ENCODE peak calls at places on chromosomes 12 and 14, in seven cellular contexts. N, H, B, I, E, L and Q are unnamed samples.

GRCh38 chr12:30988086-30988485 is 61.5 kb downstream of the TSPAN11 start:
- DNase-seq in N (no peak), H (no peak), B (no peak), I (no peak), E (no peak), L (no peak), Q (no peak)

GRCh38 chr12:109098142-109098652 is 800 bp downstream of the UNG start:
- DNase-seq in N (no peak), H (no peak), B (no peak), I (no peak), E (no peak), L (no peak), Q (no peak)

GRCh38 chr12:93231938-93232337 is 145.8 kb upstream of the NUDT4 start:
- DNase-seq in N (no peak), H (no peak), B (no peak), I (no peak), E (no peak), L (no peak), Q (no peak)

GRCh38 chr12:2475984-2476383 is 318.8 kb upstream of the FKBP4 start:
- DNase-seq in N (no peak), H (no peak), B (no peak), I (no peak), E (no peak), L (no peak), Q (no peak)

GRCh38 chr14:68225321-68225720 is 405.7 kb downstream of the RAD51B start:
- DNase-seq in N (no peak), H (no peak), B (no peak), I (no peak), E (no peak), L (no peak), Q (no peak)

GRCh38 chr14:86646688-86647687 is 1117.0 kb downstream of the FLRT2 start:
- DNase-seq in N (no peak), H (no peak), B (no peak), I (no peak), E (peak), L (no peak), Q (no peak)

GRCh38 chr12:105986779-105987686 is 151.7 kb downstream of the NUAK1 start:
- DNase-seq in N (no peak), H (no peak), B (no peak), I (no peak), E (no peak), L (no peak), Q (no peak)

GRCh38 chr12:124928095-124928911 is 13.9 kb upstream of the UBC start:
- DNase-seq in N (no peak), H (no peak), B (no peak), I (peak), E (no peak), L (no peak), Q (no peak)

GRCh38 chr14:104132981-104133380 is 5.4 kb upstream of the KIF26A start:
- DNase-seq in N (no peak), H (no peak), B (no peak), I (no peak), E (no peak), L (peak), Q (no peak)

GRCh38 chr12:26721800-26722199 is 111.2 kb downstream of the ITPR2 start:
- DNase-seq in N (no peak), H (no peak), B (no peak), I (no peak), E (no peak), L (no peak), Q (no peak)

GRCh38 chr12:127485528-127485927 is 781.4 kb upstream of the TMEM132C start:
- DNase-seq in N (peak), H (no peak), B (no peak), I (no peak), E (no peak), L (no peak), Q (no peak)

GRCh38 chr12:67592228-67593011 is 56.1 kb upstream of the DYRK2 start:
- DNase-seq in N (no peak), H (peak), B (peak), I (no peak), E (no peak), L (no peak), Q (no peak)

GRCh38 chr12:124531281-124531745 is 36.1 kb downstream of the NCOR2 start:
- DNase-seq in N (no peak), H (no peak), B (no peak), I (no peak), E (no peak), L (peak), Q (no peak)

GRCh38 chr14:60002819-60003492 is 83.0 kb downstream of the LRRC9 start:
- DNase-seq in N (no peak), H (no peak), B (no peak), I (no peak), E (peak), L (no peak), Q (no peak)

GRCh38 chr12:88227263-88227662 is 85.2 kb downstream of the TMTC3 start:
- DNase-seq in N (no peak), H (no peak), B (no peak), I (no peak), E (no peak), L (no peak), Q (no peak)

GRCh38 chr12:530871-531270 is 71.1 kb downstream of the B4GALNT3 start:
- DNase-seq in N (no peak), H (no peak), B (no peak), I (no peak), E (no peak), L (no peak), Q (no peak)

GRCh38 chr14:93832665-93833064 is 44.4 kb upstream of the PRIMA1 start:
- DNase-seq in N (no peak), H (no peak), B (no peak), I (no peak), E (no peak), L (peak), Q (no peak)

GRCh38 chr14:75559451-75560187 is 18.8 kb upstream of the FLVCR2 start:
- DNase-seq in N (no peak), H (no peak), B (no peak), I (no peak), E (no peak), L (no peak), Q (no peak)

GRCh38 chr12:69988601-69989194 is 163.7 kb downstream of the MYRFL start:
- DNase-seq in N (no peak), H (no peak), B (no peak), I (no peak), E (no peak), L (no peak), Q (no peak)

GRCh38 chr14:104130974-104131651 is 7.3 kb upstream of the KIF26A start:
- DNase-seq in N (no peak), H (no peak), B (no peak), I (no peak), E (peak), L (peak), Q (no peak)

GRCh38 chr12:4769073-4769472 is 48.9 kb downstream of the GALNT8 start:
- DNase-seq in N (no peak), H (no peak), B (no peak), I (no peak), E (no peak), L (no peak), Q (no peak)

GRCh38 chr12:105332925-105333324 is 2.4 kb downstream of the C12orf75 start:
- DNase-seq in N (no peak), H (no peak), B (no peak), I (no peak), E (no peak), L (no peak), Q (no peak)

GRCh38 chr14:97709552-97709951 is 912.4 kb downstream of the VRK1 start:
- DNase-seq in N (no peak), H (no peak), B (no peak), I (no peak), E (no peak), L (no peak), Q (no peak)

GRCh38 chr14:64293976-64294671 is at the start of gene ESR2:
- DNase-seq in N (peak), H (peak), B (no peak), I (peak), E (no peak), L (peak), Q (peak)

GRCh38 chr12:127145929-127146789 is 1120.8 kb upstream of the TMEM132C start:
- DNase-seq in N (no peak), H (no peak), B (no peak), I (peak), E (no peak), L (peak), Q (no peak)

GRCh38 chr14:96574171-96574632 is 72.0 kb downstream of the PAPOLA start:
- DNase-seq in N (no peak), H (no peak), B (no peak), I (no peak), E (no peak), L (no peak), Q (no peak)

GRCh38 chr12:72346331-72346944 is 74.3 kb downstream of the TRHDE start:
- DNase-seq in N (peak), H (no peak), B (peak), I (peak), E (peak), L (peak), Q (no peak)

GRCh38 chr12:82652071-82652470 is 34.6 kb upstream of the TMTC2 start:
- DNase-seq in N (no peak), H (no peak), B (no peak), I (no peak), E (no peak), L (no peak), Q (no peak)

GRCh38 chr12:125137776-125138344 is 72.6 kb downstream of the AACS start:
- DNase-seq in N (no peak), H (no peak), B (no peak), I (no peak), E (peak), L (no peak), Q (no peak)

GRCh38 chr12:110270125-110270962 is 10.7 kb upstream of the ATP2A2 start:
- DNase-seq in N (no peak), H (no peak), B (no peak), I (peak), E (peak), L (peak), Q (no peak)

GRCh38 chr12:65822732-65823480 is 1.4 kb upstream of the HMGA2 start:
- DNase-seq in N (peak), H (no peak), B (no peak), I (no peak), E (peak), L (peak), Q (no peak)

GRCh38 chr12:121980211-121980891 is 41.3 kb upstream of the BCL7A start:
- DNase-seq in N (no peak), H (peak), B (peak), I (no peak), E (no peak), L (no peak), Q (peak)

GRCh38 chr14:91284791-91285548 is 40.5 kb upstream of the GPR68 start:
- DNase-seq in N (no peak), H (no peak), B (no peak), I (no peak), E (no peak), L (peak), Q (no peak)

GRCh38 chr14:23877111-23877510 is 76.5 kb upstream of the DHRS4 start:
- DNase-seq in N (no peak), H (no peak), B (peak), I (no peak), E (no peak), L (no peak), Q (no peak)

GRCh38 chr14:76701981-76702380 is 59.3 kb upstream of the VASH1 start:
- DNase-seq in N (no peak), H (no peak), B (no peak), I (no peak), E (no peak), L (no peak), Q (no peak)

GRCh38 chr12:20120296-20120695 is 248.0 kb upstream of the PDE3A start:
- DNase-seq in N (no peak), H (no peak), B (no peak), I (no peak), E (no peak), L (no peak), Q (no peak)

GRCh38 chr14:102095231-102095870 is 8.5 kb upstream of the HSP90AA1 start:
- DNase-seq in N (no peak), H (no peak), B (no peak), I (peak), E (no peak), L (no peak), Q (no peak)

GRCh38 chr14:34522496-34522895 is 17.0 kb downstream of the EAPP start:
- DNase-seq in N (no peak), H (no peak), B (no peak), I (no peak), E (no peak), L (no peak), Q (no peak)

GRCh38 chr14:96497586-96497985 is 4.6 kb upstream of the PAPOLA start:
- DNase-seq in N (no peak), H (no peak), B (no peak), I (no peak), E (no peak), L (no peak), Q (no peak)

GRCh38 chr12:63911336-63911735 is 66.8 kb downstream of the SRGAP1 start:
- DNase-seq in N (no peak), H (no peak), B (no peak), I (no peak), E (no peak), L (no peak), Q (no peak)

DNA sequence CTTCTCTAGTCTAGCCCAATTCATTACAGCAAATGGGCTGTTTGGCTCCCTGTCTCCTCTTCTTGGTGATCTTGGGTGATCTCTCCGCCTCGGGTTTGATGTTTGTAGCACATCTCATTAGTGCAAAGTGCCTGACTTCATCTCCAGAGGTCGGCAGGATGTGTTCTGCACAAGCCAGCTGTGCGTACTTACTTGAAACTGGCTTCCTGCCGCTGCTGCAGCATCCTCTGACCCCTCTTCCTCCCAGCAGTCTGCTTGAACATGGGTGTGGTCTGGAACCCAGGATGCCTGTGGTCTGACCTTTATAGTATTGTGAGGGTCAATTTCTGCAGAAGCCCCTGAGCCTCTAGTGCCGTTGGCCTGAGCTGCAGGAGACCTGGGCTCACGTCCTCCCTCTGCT is 99.2 kb downstream of the BEGAIN start:
- DNase-seq in N (no peak), H (no peak), B (no peak), I (no peak), E (no peak), L (no peak), Q (no peak)
- TF ChIP-seq TAF1 in N (no peak), H (no peak), B (no peak), I (no peak), E (no peak), L (no peak), Q (no peak)

DNA sequence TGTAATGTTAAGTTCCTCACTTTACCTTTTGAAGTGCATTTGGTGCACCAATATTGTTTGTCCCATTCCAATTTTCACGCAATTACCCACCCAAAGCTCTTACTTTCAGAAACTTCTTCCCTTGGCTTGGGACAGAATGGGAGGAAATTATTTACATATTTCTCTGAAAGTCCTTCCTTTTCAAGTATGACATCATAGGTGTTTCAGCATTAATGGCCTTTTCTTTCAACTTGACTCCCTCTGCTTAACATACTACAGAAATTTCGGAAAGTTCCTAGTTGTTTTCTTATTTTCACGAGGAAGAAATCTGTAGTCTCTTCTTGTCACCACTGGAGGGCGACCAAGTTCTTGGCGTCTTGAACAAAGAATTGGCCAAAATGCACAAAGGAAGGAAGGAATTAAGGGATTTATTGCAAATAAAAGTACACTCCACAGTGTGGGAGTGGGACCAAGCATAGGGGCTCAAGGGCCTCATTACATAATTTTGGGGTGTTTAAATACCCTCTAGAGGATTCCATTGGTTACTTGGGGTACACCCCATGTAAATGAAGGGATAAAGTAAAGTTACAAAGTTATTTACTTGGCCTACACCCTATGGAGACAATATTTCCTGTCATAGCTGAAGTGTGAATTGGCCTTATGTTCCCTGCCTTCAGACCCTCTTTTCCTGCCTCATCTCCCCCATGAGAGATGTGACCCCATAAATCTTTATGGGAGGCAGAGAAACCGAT is 70.5 kb downstream of the RPL10L start:
- DNase-seq in N (peak), H (peak), B (no peak), I (peak), E (peak), L (peak), Q (no peak)
- TF ChIP-seq TAF1 in N (no peak), H (no peak), B (no peak), I (no peak), E (no peak), L (no peak), Q (no peak)

DNA sequence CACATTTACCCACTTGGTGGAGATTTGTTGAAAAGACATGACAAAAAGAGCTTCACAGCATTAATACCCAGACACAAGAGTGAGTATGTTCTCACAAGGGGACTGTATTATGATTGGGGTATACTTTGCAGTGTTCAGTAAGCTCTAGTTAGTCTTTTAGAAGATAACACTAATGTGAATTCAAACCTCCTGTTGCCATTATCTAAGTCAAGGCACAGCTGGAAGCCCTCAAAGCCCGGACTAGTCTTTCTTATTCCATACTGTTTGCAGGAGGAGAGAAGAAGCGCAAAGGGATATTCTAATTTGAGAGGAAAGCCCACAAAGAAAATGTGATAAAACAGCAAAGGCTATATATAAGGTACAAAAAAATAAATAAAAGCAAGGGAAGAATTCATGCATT is 445.9 kb downstream of the SOX5 start:
- DNase-seq in N (no peak), H (no peak), B (no peak), I (no peak), E (no peak), L (no peak), Q (no peak)
- TF ChIP-seq TAF1 in N (no peak), H (no peak), B (no peak), I (no peak), E (no peak), L (no peak), Q (no peak)

GRCh38 chr12:119180380-119181040 is 1.8 kb downstream of the HSPB8 start:
- DNase-seq in N (no peak), H (no peak), B (no peak), I (peak), E (no peak), L (no peak), Q (no peak)

GRCh38 chr12:119179335-119180021 is 747 bp downstream of the HSPB8 start:
- DNase-seq in N (no peak), H (no peak), B (no peak), I (peak), E (peak), L (no peak), Q (no peak)

GRCh38 chr12:119177724-119178380 is 879 bp upstream of the HSPB8 start:
- DNase-seq in N (no peak), H (no peak), B (no peak), I (no peak), E (no peak), L (no peak), Q (no peak)

GRCh38 chr12:119177056-119177325 is 1.7 kb upstream of the HSPB8 start:
- DNase-seq in N (no peak), H (no peak), B (no peak), I (no peak), E (no peak), L (no peak), Q (no peak)

GRCh38 chr12:119178544-119179334 is at the start of gene HSPB8:
- DNase-seq in N (no peak), H (no peak), B (no peak), I (peak), E (peak), L (peak), Q (no peak)
- TF ChIP-seq TAF1 in N (peak), H (no peak), B (no peak), I (no peak), E (no peak), L (no peak), Q (no peak)

DNA sequence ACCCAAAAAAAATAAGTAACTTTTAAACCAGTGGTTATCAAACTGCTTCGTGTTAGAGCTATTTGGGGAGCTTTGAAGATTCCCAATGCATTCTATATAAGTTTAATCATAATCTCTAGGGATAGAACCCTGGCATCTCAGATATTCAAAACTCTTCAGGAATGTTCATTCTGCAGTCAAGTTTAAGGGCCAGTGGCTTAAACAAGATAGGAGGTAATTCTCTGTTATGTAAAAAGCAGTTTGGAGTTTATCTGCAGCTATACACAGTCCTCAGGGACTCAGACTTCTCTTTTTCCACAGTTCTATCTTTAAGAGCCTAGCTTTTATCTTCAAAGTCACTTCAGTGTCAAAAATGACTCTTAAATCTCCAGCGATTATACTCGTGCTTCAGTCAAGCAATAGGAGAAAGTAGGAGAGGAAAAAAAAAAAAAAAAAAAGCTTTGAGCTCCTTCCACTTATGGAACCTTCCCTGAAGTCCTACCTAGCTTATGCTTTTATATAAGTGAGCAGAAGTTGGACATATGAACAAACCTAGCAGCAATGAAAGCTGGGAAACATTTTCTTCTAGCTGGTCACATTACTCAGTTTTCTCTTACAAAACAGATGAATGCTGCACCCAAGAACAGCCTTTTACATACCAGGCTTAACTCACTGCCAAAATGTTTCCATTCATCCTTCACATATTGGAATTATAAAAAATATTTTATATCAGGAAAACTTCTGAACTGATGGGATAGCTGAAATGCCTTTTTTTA is 302.8 kb downstream of the FSCB start:
- DNase-seq in N (no peak), H (no peak), B (no peak), I (no peak), E (no peak), L (no peak), Q (no peak)
- TF ChIP-seq TAF1 in N (no peak), H (no peak), B (no peak), I (no peak), E (no peak), L (no peak), Q (no peak)